ENCODE peak calls at places on chromosome 12, in five cellular contexts. L is GM12865; P is left ventricle myocardium inferior; K is CD4-positive, alpha-beta T cell; X is cardiac muscle cell. S is an unnamed sample.
A peak's percentile ranks its signal among the peaks of the same experiment; 100 is the strongest.

GRCh38 chr12:64064706-64065105 is 157.4 kb downstream of the KICS2 start:
- DNase-seq in L (no peak), P (no peak), K (no peak), X (no peak), S (no peak)

GRCh38 chr12:62808166-62808879 is 126.6 kb downstream of the PPM1H start:
- DNase-seq in L (peak; percentile 55), P (no peak), K (no peak), X (no peak), S (no peak)

GRCh38 chr12:11813422-11813813 is 163.9 kb downstream of the ETV6 start:
- DNase-seq in L (no peak), P (no peak), K (no peak), X (peak; percentile 18), S (no peak)

GRCh38 chr12:107884769-107885694 is 110.5 kb downstream of the ASCL4 start:
- DNase-seq in L (peak; percentile 68), P (no peak), K (peak; percentile 10), X (peak; percentile 83), S (peak; percentile 21)

GRCh38 chr12:92470608-92471021 is 232.2 kb upstream of the PLEKHG7 start:
- DNase-seq in L (peak; percentile 88), P (no peak), K (no peak), X (no peak), S (no peak)

GRCh38 chr12:11578461-11578993 is 70.9 kb upstream of the ETV6 start:
- DNase-seq in L (peak; percentile 87), P (no peak), K (no peak), X (no peak), S (no peak)

GRCh38 chr12:124036117-124037109 is 63.4 kb downstream of the ZNF664 start:
- DNase-seq in L (peak; percentile 43), P (no peak), K (peak; percentile 23), X (peak; percentile 58), S (peak; percentile 26)

GRCh38 chr12:126952106-126953007 is 1314.6 kb upstream of the TMEM132C start:
- DNase-seq in L (no peak), P (no peak), K (no peak), X (peak; percentile 8), S (no peak)

GRCh38 chr12:64814432-64814831 is 10.0 kb upstream of the TBC1D30 start:
- DNase-seq in L (peak; percentile 12), P (no peak), K (no peak), X (no peak), S (no peak)

GRCh38 chr12:16361142-16361783 is 13.8 kb downstream of the MGST1 start:
- DNase-seq in L (no peak), P (no peak), K (no peak), X (no peak), S (no peak)

GRCh38 chr12:102543494-102543893 is 63.1 kb upstream of the IGF1 start:
- DNase-seq in L (peak; percentile 37), P (no peak), K (no peak), X (no peak), S (no peak)

GRCh38 chr12:10301103-10301502 is 6.6 kb upstream of the KLRD1 start:
- DNase-seq in L (no peak), P (no peak), K (no peak), X (no peak), S (no peak)

GRCh38 chr12:108699955-108700563 is 31.3 kb downstream of the CORO1C start:
- DNase-seq in L (no peak), P (no peak), K (no peak), X (no peak), S (no peak)

GRCh38 chr12:85156569-85156968 is 120.4 kb downstream of the LRRIQ1 start:
- DNase-seq in L (no peak), P (no peak), K (no peak), X (no peak), S (no peak)

GRCh38 chr12:33052141-33053051 is 155.8 kb upstream of the PKP2 start:
- DNase-seq in L (no peak), P (no peak), K (no peak), X (no peak), S (no peak)

GRCh38 chr12:113479578-113480335 is 8.1 kb upstream of the LHX5 start:
- DNase-seq in L (peak; percentile 21), P (peak; percentile 44), K (peak; percentile 21), X (peak; percentile 91), S (no peak)

GRCh38 chr12:46154221-46154975 is 114.4 kb downstream of the SLC38A1 start:
- DNase-seq in L (no peak), P (no peak), K (no peak), X (peak; percentile 21), S (no peak)

GRCh38 chr12:106123551-106123991 is 15.2 kb downstream of the NUAK1 start:
- DNase-seq in L (no peak), P (peak; percentile 67), K (no peak), X (no peak), S (no peak)

GRCh38 chr12:48927261-48927660 is 2.0 kb upstream of the FKBP11 start:
- DNase-seq in L (no peak), P (no peak), K (no peak), X (no peak), S (no peak)

GRCh38 chr12:118109088-118109487 is 5.3 kb upstream of the VSIG10 start:
- DNase-seq in L (no peak), P (no peak), K (no peak), X (peak; percentile 38), S (no peak)

DNA sequence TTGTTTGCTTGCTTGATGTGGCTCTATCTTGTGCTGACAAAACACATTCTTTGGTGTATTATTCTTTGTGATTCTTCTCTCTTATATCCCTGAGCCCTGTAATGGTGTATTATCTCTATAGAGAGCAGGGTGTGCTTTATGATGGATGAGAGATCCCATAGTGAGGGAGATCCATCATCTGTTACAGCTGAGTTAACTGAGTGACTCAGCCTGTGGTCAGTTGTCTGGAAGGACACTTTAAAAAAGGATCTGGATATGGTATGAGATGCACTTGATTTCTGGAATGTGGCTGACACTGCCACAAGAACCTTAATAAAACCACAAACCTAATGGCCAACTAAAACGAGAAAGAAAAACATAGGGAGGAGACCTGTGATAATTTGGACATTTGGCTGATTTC is 461.4 kb upstream of the SYT1 start:
- DNase-seq in L (no peak), P (no peak), K (no peak), X (no peak), S (no peak)
- TF ChIP-seq CTCF in L (no peak), P (no peak), K (no peak), X (no peak), S (no peak)

GRCh38 chr12:169528-170360 is 44.2 kb downstream of the SLC6A12 start:
- DNase-seq in L (no peak), P (no peak), K (no peak), X (no peak), S (no peak)
- TF ChIP-seq CTCF in L (peak; percentile 31), P (no peak), K (no peak), X (peak; percentile 8), S (no peak)

GRCh38 chr12:2625267-2625666 is 169.5 kb upstream of the FKBP4 start:
- DNase-seq in L (no peak), P (no peak), K (no peak), X (no peak), S (no peak)

GRCh38 chr12:2623472-2623871 is 171.3 kb upstream of the FKBP4 start:
- DNase-seq in L (no peak), P (no peak), K (no peak), X (no peak), S (no peak)

GRCh38 chr12:2622460-2622859 is 172.3 kb upstream of the FKBP4 start:
- DNase-seq in L (no peak), P (no peak), K (no peak), X (no peak), S (no peak)

GRCh38 chr12:2627343-2628191 is 167.2 kb upstream of the FKBP4 start:
- DNase-seq in L (no peak), P (no peak), K (no peak), X (no peak), S (no peak)

GRCh38 chr12:2624543-2625266 is 170.1 kb upstream of the FKBP4 start:
- DNase-seq in L (peak; percentile 14), P (no peak), K (no peak), X (peak; percentile 41), S (no peak)
- TF ChIP-seq CTCF in L (peak; percentile 22), P (peak; percentile 19), K (no peak), X (peak; percentile 27), S (no peak)

GRCh38 chr12:26833692-26834168 is 736 bp upstream of the ITPR2 start:
- DNase-seq in L (peak; percentile 64), P (no peak), K (peak; percentile 15), X (peak; percentile 44), S (peak; percentile 20)

GRCh38 chr12:26830358-26830757 is 2.6 kb downstream of the ITPR2 start:
- DNase-seq in L (no peak), P (no peak), K (no peak), X (no peak), S (no peak)

GRCh38 chr12:26830783-26831601 is 2.0 kb downstream of the ITPR2 start:
- DNase-seq in L (no peak), P (no peak), K (no peak), X (no peak), S (no peak)

GRCh38 chr12:26832817-26833691 is at the start of gene ITPR2:
- DNase-seq in L (peak; percentile 96), P (peak; percentile 97), K (peak; percentile 86), X (peak; percentile 97), S (peak; percentile 89)

GRCh38 chr12:26831959-26832816 is 806 bp downstream of the ITPR2 start:
- DNase-seq in L (peak; percentile 85), P (peak; percentile 63), K (peak; percentile 39), X (peak; percentile 71), S (peak; percentile 64)
- TF ChIP-seq CTCF in L (no peak), P (no peak), K (no peak), X (no peak), S (no peak)

GRCh38 chr12:56300644-56301464 is 724 bp upstream of the CS start:
- DNase-seq in L (no peak), P (no peak), K (no peak), X (no peak), S (no peak)
- TF ChIP-seq CTCF in L (no peak), P (no peak), K (no peak), X (no peak), S (no peak)

GRCh38 chr12:95848575-95849388 is 10.0 kb upstream of the SNRPF start:
- DNase-seq in L (no peak), P (no peak), K (no peak), X (no peak), S (no peak)
- TF ChIP-seq CTCF in L (no peak), P (peak; percentile 16), K (no peak), X (peak; percentile 38), S (no peak)

GRCh38 chr12:91171475-91171874 is 11.1 kb downstream of the DCN start:
- DNase-seq in L (no peak), P (no peak), K (no peak), X (peak; percentile 63), S (no peak)
- TF ChIP-seq CTCF in L (no peak), P (no peak), K (no peak), X (no peak), S (no peak)

DNA sequence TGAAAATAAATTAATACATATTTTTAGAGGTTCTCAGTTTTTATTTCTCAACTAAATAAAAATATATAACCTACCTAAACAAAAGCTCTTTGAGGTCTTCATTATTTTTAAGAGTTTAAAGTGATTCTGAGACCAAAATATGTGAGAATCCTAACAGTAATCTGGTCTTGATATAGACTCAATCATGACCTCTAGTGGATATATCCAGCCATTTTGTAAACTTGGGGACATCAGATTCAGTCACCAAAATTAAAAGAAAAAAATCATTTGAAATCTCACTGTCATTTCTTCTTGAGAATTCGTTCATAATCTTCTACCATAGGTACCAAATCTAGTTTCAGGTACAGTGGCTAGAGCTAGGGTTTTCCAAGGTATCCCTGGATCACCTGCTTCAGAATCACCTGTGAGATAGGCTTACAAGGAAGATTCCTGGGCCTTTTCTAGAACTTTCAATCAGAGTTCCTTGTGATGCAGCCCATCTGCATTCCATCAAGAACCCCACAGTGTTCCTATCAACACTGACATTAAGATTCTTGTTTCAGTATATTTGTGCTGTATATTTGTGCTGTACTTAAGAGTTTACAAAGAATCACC is 214.9 kb downstream of the ADAMTS20 start:
- DNase-seq in L (peak; percentile 22), P (no peak), K (no peak), X (peak; percentile 42), S (no peak)
- TF ChIP-seq CTCF in L (peak; percentile 16), P (peak; percentile 60), K (no peak), X (peak; percentile 54), S (no peak)